ENCODE peak calls at places on chromosomes 5 and 9, in six cellular contexts. One of them, this sample, is unnamed.
A peak's percentile ranks its signal among the peaks of the same experiment; 100 is the strongest.

GRCh38 chr9:76921161-76921560 is 15.2 kb upstream of the PRUNE2 start:
- DNase-seq in neural crest cell: no peak
- DNase-seq in choroid plexus epithelial cell: no peak
- DNase-seq in HTR-8/SVneo: no peak
- DNase-seq in upper lobe of right lung: no peak
- DNase-seq in tibial artery: no peak
- DNase-seq in this sample: no peak

GRCh38 chr9:81574399-81574798 is 114.9 kb downstream of the TLE1 start:
- DNase-seq in upper lobe of right lung: no peak
- DNase-seq in tibial artery: no peak
- DNase-seq in choroid plexus epithelial cell: peak; percentile 30
- DNase-seq in neural crest cell: no peak
- DNase-seq in HTR-8/SVneo: no peak
- DNase-seq in this sample: peak; percentile 89

GRCh38 chr5:90889325-90889600 is 330.7 kb downstream of the ADGRV1 start:
- DNase-seq in HTR-8/SVneo: no peak
- DNase-seq in tibial artery: no peak
- DNase-seq in upper lobe of right lung: no peak
- DNase-seq in choroid plexus epithelial cell: no peak
- DNase-seq in neural crest cell: no peak
- DNase-seq in this sample: no peak

GRCh38 chr9:19162956-19163355 is 35.7 kb upstream of the PLIN2 start:
- DNase-seq in neural crest cell: no peak
- DNase-seq in tibial artery: peak; percentile 40
- DNase-seq in choroid plexus epithelial cell: peak; percentile 67
- DNase-seq in upper lobe of right lung: no peak
- DNase-seq in HTR-8/SVneo: no peak
- DNase-seq in this sample: peak; percentile 54

GRCh38 chr5:160291467-160291866 is 20.9 kb downstream of the CCNJL start:
- DNase-seq in choroid plexus epithelial cell: no peak
- DNase-seq in upper lobe of right lung: no peak
- DNase-seq in tibial artery: no peak
- DNase-seq in HTR-8/SVneo: no peak
- DNase-seq in neural crest cell: no peak
- DNase-seq in this sample: no peak

GRCh38 chr9:91101598-91102168 is 260.0 kb downstream of the AUH start:
- DNase-seq in neural crest cell: no peak
- DNase-seq in tibial artery: no peak
- DNase-seq in choroid plexus epithelial cell: no peak
- DNase-seq in HTR-8/SVneo: no peak
- DNase-seq in upper lobe of right lung: no peak
- DNase-seq in this sample: no peak

GRCh38 chr9:79757906-79758669 is 186.3 kb downstream of the TLE4 start:
- DNase-seq in upper lobe of right lung: no peak
- DNase-seq in neural crest cell: no peak
- DNase-seq in HTR-8/SVneo: peak; percentile 7
- DNase-seq in tibial artery: no peak
- DNase-seq in choroid plexus epithelial cell: peak; percentile 66
- DNase-seq in this sample: no peak

GRCh38 chr5:69231851-69232250 is 2.8 kb upstream of the CDK7 start:
- DNase-seq in choroid plexus epithelial cell: no peak
- DNase-seq in tibial artery: no peak
- DNase-seq in neural crest cell: no peak
- DNase-seq in HTR-8/SVneo: no peak
- DNase-seq in upper lobe of right lung: peak; percentile 11
- DNase-seq in this sample: no peak

GRCh38 chr5:56056875-56057274 is 62.1 kb upstream of the IL6ST start:
- DNase-seq in choroid plexus epithelial cell: no peak
- DNase-seq in neural crest cell: no peak
- DNase-seq in upper lobe of right lung: no peak
- DNase-seq in tibial artery: no peak
- DNase-seq in HTR-8/SVneo: no peak
- DNase-seq in this sample: no peak

GRCh38 chr5:5383461-5383860 is 39.0 kb upstream of the ICE1 start:
- DNase-seq in HTR-8/SVneo: no peak
- DNase-seq in choroid plexus epithelial cell: no peak
- DNase-seq in neural crest cell: no peak
- DNase-seq in upper lobe of right lung: no peak
- DNase-seq in tibial artery: no peak
- DNase-seq in this sample: no peak

GRCh38 chr5:151347364-151347763 is at the start of gene SLC36A2:
- DNase-seq in upper lobe of right lung: no peak
- DNase-seq in HTR-8/SVneo: no peak
- DNase-seq in tibial artery: no peak
- DNase-seq in choroid plexus epithelial cell: no peak
- DNase-seq in neural crest cell: no peak
- DNase-seq in this sample: no peak

GRCh38 chr5:58315794-58316193 is 144.1 kb downstream of the PLK2 start:
- DNase-seq in choroid plexus epithelial cell: no peak
- DNase-seq in upper lobe of right lung: no peak
- DNase-seq in neural crest cell: no peak
- DNase-seq in tibial artery: no peak
- DNase-seq in HTR-8/SVneo: no peak
- DNase-seq in this sample: no peak

GRCh38 chr9:134560654-134561053 is 80.9 kb upstream of the COL5A1 start:
- DNase-seq in neural crest cell: no peak
- DNase-seq in HTR-8/SVneo: no peak
- DNase-seq in upper lobe of right lung: peak; percentile 18
- DNase-seq in choroid plexus epithelial cell: no peak
- DNase-seq in tibial artery: no peak
- DNase-seq in this sample: no peak

GRCh38 chr5:58961631-58962280 is 378.9 kb downstream of the RAB3C start:
- DNase-seq in HTR-8/SVneo: no peak
- DNase-seq in neural crest cell: no peak
- DNase-seq in choroid plexus epithelial cell: no peak
- DNase-seq in tibial artery: no peak
- DNase-seq in upper lobe of right lung: no peak
- DNase-seq in this sample: no peak

GRCh38 chr5:90161399-90161798 is 248.2 kb downstream of the CETN3 start:
- DNase-seq in choroid plexus epithelial cell: peak; percentile 84
- DNase-seq in HTR-8/SVneo: peak; percentile 9
- DNase-seq in neural crest cell: peak; percentile 23
- DNase-seq in tibial artery: peak; percentile 28
- DNase-seq in upper lobe of right lung: peak; percentile 67
- DNase-seq in this sample: no peak

GRCh38 chr5:90119531-90119940 is 290.0 kb downstream of the CETN3 start:
- DNase-seq in tibial artery: no peak
- DNase-seq in choroid plexus epithelial cell: peak; percentile 86
- DNase-seq in HTR-8/SVneo: no peak
- DNase-seq in upper lobe of right lung: no peak
- DNase-seq in neural crest cell: no peak
- DNase-seq in this sample: no peak

GRCh38 chr5:61525573-61526142 is 193.6 kb downstream of the ZSWIM6 start:
- DNase-seq in HTR-8/SVneo: no peak
- DNase-seq in tibial artery: no peak
- DNase-seq in neural crest cell: peak; percentile 64
- DNase-seq in choroid plexus epithelial cell: peak; percentile 26
- DNase-seq in upper lobe of right lung: no peak
- DNase-seq in this sample: peak; percentile 23

GRCh38 chr5:53076014-53076413 is 33.5 kb downstream of the MOCS2 start:
- DNase-seq in neural crest cell: no peak
- DNase-seq in upper lobe of right lung: no peak
- DNase-seq in choroid plexus epithelial cell: peak; percentile 39
- DNase-seq in tibial artery: no peak
- DNase-seq in HTR-8/SVneo: no peak
- DNase-seq in this sample: no peak